ENCODE peak calls at places on chromosomes 1 and 21, in seven cellular contexts. A is K562, H is stomach, X is uterus, P is upper lobe of right lung, K is pancreas, R is Panc1. D is an unnamed sample.

GRCh38 chr1:26754086-26754874 is 33.5 kb upstream of the PIGV start:
- DNase-seq in A (no peak), H (no peak), X (no peak), P (no peak), K (no peak), R (no peak), D (no peak)

GRCh38 chr1:26278303-26278702 is 1.6 kb upstream of the SH3BGRL3 start:
- DNase-seq in A (no peak), H (peak), X (no peak), P (no peak), K (no peak), R (no peak), D (peak)

GRCh38 chr21:41100826-41101550 is 67.0 kb upstream of the BACE2 start:
- DNase-seq in A (no peak), H (no peak), X (no peak), P (no peak), K (no peak), R (no peak), D (no peak)

GRCh38 chr1:159492575-159493323 is 43.1 kb downstream of the OR10J5 start:
- DNase-seq in A (no peak), H (no peak), X (no peak), P (no peak), K (no peak), R (no peak), D (no peak)

GRCh38 chr1:63623952-63624351 is 30.7 kb downstream of the PGM1 start:
- DNase-seq in A (no peak), H (no peak), X (no peak), P (no peak), K (no peak), R (no peak), D (no peak)

GRCh38 chr1:37392051-37392450 is 82.3 kb upstream of the ZC3H12A start:
- DNase-seq in A (no peak), H (no peak), X (no peak), P (no peak), K (no peak), R (no peak), D (no peak)

GRCh38 chr1:177274687-177275211 is 104.0 kb downstream of the BRINP2 start:
- DNase-seq in A (no peak), H (peak), X (peak), P (peak), K (no peak), R (no peak), D (peak)

GRCh38 chr1:19435851-19436465 is 49.4 kb downstream of the CAPZB start:
- DNase-seq in A (no peak), H (no peak), X (no peak), P (no peak), K (no peak), R (no peak), D (no peak)

GRCh38 chr1:93680121-93681094 is 1.2 kb downstream of the BCAR3 start:
- DNase-seq in A (peak), H (peak), X (peak), P (peak), K (peak), R (no peak), D (peak)

GRCh38 chr1:11211925-11212587 is 22.9 kb downstream of the ANGPTL7 start:
- DNase-seq in A (no peak), H (no peak), X (no peak), P (no peak), K (no peak), R (no peak), D (no peak)

GRCh38 chr1:93304716-93305138 is 41.0 kb upstream of the DR1 start:
- DNase-seq in A (peak), H (peak), X (peak), P (no peak), K (no peak), R (peak), D (no peak)

GRCh38 chr1:87834941-87835340 is 506.3 kb downstream of the LMO4 start:
- DNase-seq in A (no peak), H (no peak), X (no peak), P (no peak), K (no peak), R (no peak), D (no peak)

GRCh38 chr1:59178803-59179202 is 118.1 kb upstream of the FGGY start:
- DNase-seq in A (no peak), H (no peak), X (peak), P (no peak), K (no peak), R (no peak), D (no peak)

GRCh38 chr1:2525524-2525895 is 886 bp downstream of the PANK4 start:
- DNase-seq in A (no peak), H (no peak), X (no peak), P (no peak), K (no peak), R (no peak), D (no peak)

GRCh38 chr1:23643668-23644554 is 47.7 kb upstream of the RPL11 start:
- DNase-seq in A (no peak), H (no peak), X (no peak), P (no peak), K (no peak), R (no peak), D (no peak)

GRCh38 chr1:14282583-14283186 is 315.8 kb upstream of the KAZN start:
- DNase-seq in A (no peak), H (no peak), X (no peak), P (no peak), K (no peak), R (no peak), D (no peak)

GRCh38 chr21:46425566-46425965 is 33.1 kb upstream of the DIP2A start:
- DNase-seq in A (no peak), H (no peak), X (no peak), P (no peak), K (no peak), R (no peak), D (no peak)

GRCh38 chr1:181981821-181982220 is 79.7 kb downstream of the ZNF648 start:
- DNase-seq in A (no peak), H (no peak), X (no peak), P (no peak), K (no peak), R (no peak), D (no peak)

GRCh38 chr1:225689882-225690459 is 37.0 kb upstream of the ENAH start:
- DNase-seq in A (no peak), H (no peak), X (no peak), P (no peak), K (no peak), R (no peak), D (peak)

GRCh38 chr1:82697965-82698364 is 897.2 kb downstream of the ADGRL2 start:
- DNase-seq in A (no peak), H (no peak), X (no peak), P (no peak), K (no peak), R (no peak), D (no peak)

GRCh38 chr1:225480825-225481434 is 53.1 kb upstream of the LBR start:
- DNase-seq in A (peak), H (peak), X (no peak), P (peak), K (peak), R (peak), D (no peak)

GRCh38 chr21:37787456-37787855 is 128.8 kb downstream of the KCNJ6 start:
- DNase-seq in A (no peak), H (no peak), X (no peak), P (no peak), K (no peak), R (no peak), D (no peak)

GRCh38 chr21:42698730-42699129 is 45.3 kb downstream of the PDE9A start:
- DNase-seq in A (no peak), H (no peak), X (no peak), P (peak), K (no peak), R (no peak), D (no peak)

GRCh38 chr1:110634086-110634454 is 27.9 kb upstream of the KCNA2 start:
- DNase-seq in A (no peak), H (no peak), X (no peak), P (no peak), K (no peak), R (no peak), D (no peak)

GRCh38 chr1:1422465-1423244 is 1.6 kb upstream of the ANKRD65 start:
- DNase-seq in A (no peak), H (no peak), X (no peak), P (no peak), K (no peak), R (no peak), D (no peak)

GRCh38 chr1:95039360-95040031 is 33.3 kb downstream of the ALG14 start:
- DNase-seq in A (no peak), H (no peak), X (peak), P (no peak), K (peak), R (no peak), D (no peak)

GRCh38 chr21:26391166-26391565 is 181.9 kb downstream of the CYYR1 start:
- DNase-seq in A (no peak), H (no peak), X (no peak), P (no peak), K (no peak), R (peak), D (no peak)

GRCh38 chr21:37119421-37120218 is 46.6 kb downstream of the TTC3 start:
- DNase-seq in A (no peak), H (no peak), X (no peak), P (no peak), K (no peak), R (no peak), D (no peak)

GRCh38 chr1:39194398-39195051 is 10.0 kb upstream of the MACF1 start:
- DNase-seq in A (no peak), H (no peak), X (no peak), P (no peak), K (no peak), R (no peak), D (no peak)

GRCh38 chr1:26785611-26786436 is 1.9 kb upstream of the PIGV start:
- DNase-seq in A (no peak), H (no peak), X (no peak), P (no peak), K (no peak), R (no peak), D (no peak)

GRCh38 chr21:22438428-22439086 is 1440.3 kb downstream of the NCAM2 start:
- DNase-seq in A (no peak), H (no peak), X (no peak), P (no peak), K (no peak), R (no peak), D (no peak)

GRCh38 chr1:23691499-23692307 is at the start of gene RPL11:
- DNase-seq in A (peak), H (peak), X (peak), P (peak), K (peak), R (peak), D (peak)

GRCh38 chr1:54421101-54421504 is 14.9 kb upstream of the SSBP3 start:
- DNase-seq in A (no peak), H (no peak), X (no peak), P (peak), K (peak), R (no peak), D (no peak)

GRCh38 chr1:110975265-110975664 is 11.5 kb upstream of the LRIF1 start:
- DNase-seq in A (no peak), H (no peak), X (no peak), P (no peak), K (no peak), R (no peak), D (no peak)

GRCh38 chr1:228794810-228795209 is 59.5 kb downstream of the RHOU start:
- DNase-seq in A (no peak), H (no peak), X (no peak), P (no peak), K (no peak), R (no peak), D (no peak)

GRCh38 chr21:25107708-25108107 is 499.6 kb downstream of the MRPL39 start:
- DNase-seq in A (no peak), H (no peak), X (no peak), P (no peak), K (no peak), R (no peak), D (no peak)

GRCh38 chr21:34596561-34597271 is 18.2 kb downstream of the RCAN1 start:
- DNase-seq in A (no peak), H (no peak), X (no peak), P (no peak), K (no peak), R (no peak), D (no peak)

GRCh38 chr21:16942703-16943102 is 570.1 kb upstream of the CXADR start:
- DNase-seq in A (no peak), H (no peak), X (no peak), P (no peak), K (no peak), R (no peak), D (no peak)
- TF ChIP-seq CTCF in A (no peak), H (no peak), X (no peak), P (no peak), K (no peak), R (peak), D (no peak)

GRCh38 chr1:4369335-4369734 is 285.1 kb upstream of the AJAP1 start:
- DNase-seq in A (no peak), H (no peak), X (no peak), P (no peak), K (no peak), R (no peak), D (no peak)
- H3K27ac ChIP-seq in A (no peak), H (no peak), X (no peak), P (no peak), K (no peak), R (no peak), D (no peak)

GRCh38 chr1:169421309-169421708 is 6.0 kb downstream of the CCDC181 start:
- DNase-seq in A (peak), H (no peak), X (no peak), P (no peak), K (no peak), R (no peak), D (no peak)

GRCh38 chr1:169427081-169427611 is at the start of gene CCDC181:
- DNase-seq in A (peak), H (peak), X (peak), P (peak), K (peak), R (peak), D (no peak)

GRCh38 chr1:169426174-169426716 is 1.0 kb downstream of the CCDC181 start:
- DNase-seq in A (no peak), H (no peak), X (no peak), P (no peak), K (no peak), R (no peak), D (no peak)
- H3K4me3 ChIP-seq in A (no peak), H (peak), X (no peak), P (no peak), K (no peak), R (no peak), D (no peak)

DNA sequence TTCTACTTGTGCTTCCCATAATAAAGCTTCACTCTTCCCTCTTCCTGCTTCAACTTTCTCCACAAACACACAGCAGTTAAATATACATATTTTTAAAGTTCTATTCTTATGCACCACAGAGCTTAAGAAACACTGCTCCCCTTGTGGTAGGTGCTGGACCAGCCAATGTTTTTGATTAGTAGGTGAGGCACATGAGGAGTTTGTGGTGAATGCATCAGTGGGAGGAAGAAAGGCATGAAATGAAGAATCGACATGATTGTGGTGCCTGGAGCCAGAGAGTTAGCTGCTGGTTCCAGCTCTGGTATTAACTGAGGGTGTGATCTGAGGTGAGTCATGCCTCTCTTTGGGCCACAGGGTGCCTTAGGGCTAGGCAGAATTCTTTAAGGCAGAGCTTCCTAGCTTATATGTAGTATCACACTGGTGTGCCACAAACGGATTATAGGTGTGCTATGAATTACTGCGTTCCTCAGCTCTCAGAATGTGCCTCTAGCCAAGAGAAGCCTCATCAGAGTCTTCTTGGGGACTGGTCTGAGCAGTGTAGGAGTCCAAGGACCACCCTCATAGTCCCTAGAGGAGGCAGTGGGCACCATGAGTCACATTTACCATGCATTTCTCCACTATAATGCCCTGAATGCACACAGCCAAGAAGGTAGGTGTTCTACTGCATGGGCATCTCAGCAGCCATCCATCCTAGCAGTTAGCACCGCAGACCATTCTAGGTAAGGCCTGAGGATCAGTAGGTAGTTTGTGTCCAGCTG is 97.4 kb upstream of the SGIP1 start:
- DNase-seq in A (no peak), H (no peak), X (no peak), P (no peak), K (no peak), R (no peak), D (no peak)
- TF ChIP-seq CTCF in A (no peak), H (no peak), X (no peak), P (peak), K (no peak), R (no peak), D (no peak)

DNA sequence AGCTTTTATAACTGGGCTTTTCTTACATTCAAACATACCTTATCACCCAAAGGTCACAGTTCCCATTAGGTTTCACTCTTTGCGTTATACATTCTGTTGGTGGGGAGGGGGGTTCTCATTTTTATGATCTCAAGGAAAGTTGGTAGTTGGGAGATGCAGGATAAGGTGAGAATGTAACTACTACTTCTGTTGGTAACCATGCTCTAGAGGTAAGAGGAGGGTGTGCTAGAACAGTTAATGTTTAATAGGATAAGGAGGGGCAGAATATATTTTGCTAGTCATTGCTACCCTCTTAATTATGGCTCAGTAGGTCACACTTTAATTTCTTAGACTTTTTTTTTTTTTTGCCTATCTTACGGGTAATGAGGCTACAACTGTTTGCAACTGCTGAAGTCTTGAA is 10.7 kb downstream of the YBX1 start:
- DNase-seq in A (no peak), H (no peak), X (no peak), P (no peak), K (no peak), R (no peak), D (no peak)
- H3K27ac ChIP-seq in A (peak), H (peak), X (no peak), P (no peak), K (peak), R (peak), D (no peak)

GRCh38 chr1:175683491-175684175 is 59.8 kb downstream of the TNR start:
- DNase-seq in A (no peak), H (no peak), X (no peak), P (peak), K (no peak), R (no peak), D (no peak)
- H3K4me3 ChIP-seq in A (no peak), H (no peak), X (no peak), P (no peak), K (no peak), R (no peak), D (no peak)